ENCODE peak calls at places on chromosomes 16 and 17, in seven cellular contexts. Q is body of pancreas; F is glutamatergic neuron; W is gastrocnemius medialis; O is activated CD8-positive, alpha-beta T cell treated with anti-CD3 and anti-CD28 coated beads for 36 hours; J is testis; K is A549. B is an unnamed sample.
A peak's percentile ranks its signal among the peaks of the same experiment; 100 is the strongest.

GRCh38 chr16:81647527-81647926 is 131.6 kb upstream of the PLCG2 start:
- DNase-seq in Q (no peak), F (no peak), W (no peak), O (no peak), J (no peak), K (peak; percentile 67), B (no peak)

GRCh38 chr17:63701477-63702222 is 1.7 kb upstream of the LIMD2 start:
- DNase-seq in Q (no peak), F (no peak), W (no peak), O (peak; percentile 92), J (peak; percentile 18), K (no peak), B (no peak)

GRCh38 chr17:34382586-34383224 is 19.7 kb upstream of the CCL1 start:
- DNase-seq in Q (no peak), F (no peak), W (no peak), O (peak; percentile 81), J (no peak), K (no peak), B (no peak)

GRCh38 chr16:62058412-62058811 is 22.2 kb upstream of the CDH8 start:
- DNase-seq in Q (no peak), F (no peak), W (no peak), O (no peak), J (no peak), K (no peak), B (no peak)

GRCh38 chr17:63425478-63425877 is 20.6 kb downstream of the CYB561 start:
- DNase-seq in Q (peak; percentile 79), F (peak; percentile 87), W (peak; percentile 67), O (peak; percentile 79), J (peak; percentile 89), K (peak; percentile 83), B (no peak)

GRCh38 chr17:76138234-76138895 is 2.7 kb downstream of the FOXJ1 start:
- DNase-seq in Q (peak; percentile 45), F (no peak), W (no peak), O (no peak), J (no peak), K (peak; percentile 54), B (no peak)

GRCh38 chr17:39597372-39598046 is 10.2 kb downstream of the NEUROD2 start:
- DNase-seq in Q (no peak), F (no peak), W (no peak), O (no peak), J (no peak), K (no peak), B (no peak)

GRCh38 chr16:24730914-24731313 is 1.5 kb downstream of the TNRC6A start:
- DNase-seq in Q (no peak), F (no peak), W (no peak), O (no peak), J (no peak), K (no peak), B (no peak)

GRCh38 chr16:28845173-28846079 is 722 bp downstream of the TUFM start:
- DNase-seq in Q (no peak), F (no peak), W (no peak), O (peak; percentile 68), J (peak; percentile 51), K (peak; percentile 50), B (no peak)

GRCh38 chr17:82592751-82593589 is 55.3 kb downstream of the WDR45B start:
- DNase-seq in Q (peak; percentile 81), F (peak; percentile 39), W (peak; percentile 87), O (peak; percentile 74), J (peak; percentile 86), K (peak; percentile 81), B (no peak)

GRCh38 chr16:25966172-25967097 is 274.7 kb downstream of the HS3ST4 start:
- DNase-seq in Q (no peak), F (no peak), W (no peak), O (peak; percentile 45), J (no peak), K (no peak), B (no peak)

GRCh38 chr17:78883533-78884131 is 19.4 kb downstream of the CEP295NL start:
- DNase-seq in Q (peak; percentile 45), F (peak; percentile 58), W (peak; percentile 75), O (no peak), J (peak; percentile 93), K (peak; percentile 86), B (peak; percentile 60)

GRCh38 chr17:8133941-8134340 is 10.0 kb upstream of the HES7 start:
- DNase-seq in Q (no peak), F (no peak), W (no peak), O (no peak), J (no peak), K (no peak), B (no peak)

GRCh38 chr17:32584792-32585191 is 98.0 kb downstream of the CDK5R1 start:
- DNase-seq in Q (no peak), F (no peak), W (no peak), O (no peak), J (no peak), K (no peak), B (no peak)

GRCh38 chr16:27495191-27495590 is 54.5 kb downstream of the GTF3C1 start:
- DNase-seq in Q (no peak), F (no peak), W (no peak), O (no peak), J (peak; percentile 53), K (no peak), B (no peak)

GRCh38 chr17:70961341-70961740 is 792.0 kb downstream of the KCNJ2 start:
- DNase-seq in Q (no peak), F (no peak), W (no peak), O (no peak), J (no peak), K (no peak), B (no peak)

GRCh38 chr17:45129940-45130639 is 2.2 kb downstream of the PLCD3 start:
- DNase-seq in Q (no peak), F (no peak), W (peak; percentile 53), O (no peak), J (no peak), K (peak; percentile 67), B (no peak)

GRCh38 chr17:28726396-28726911 is 421 bp upstream of the TLCD1 start:
- DNase-seq in Q (no peak), F (peak; percentile 67), W (no peak), O (peak; percentile 89), J (no peak), K (peak; percentile 73), B (no peak)

GRCh38 chr17:14211778-14212177 is 24.9 kb downstream of the CDRT15 start:
- DNase-seq in Q (peak; percentile 16), F (no peak), W (no peak), O (peak; percentile 53), J (peak; percentile 66), K (no peak), B (no peak)

GRCh38 chr17:76147211-76148014 is 6.4 kb upstream of the FOXJ1 start:
- DNase-seq in Q (no peak), F (no peak), W (no peak), O (no peak), J (no peak), K (no peak), B (no peak)

GRCh38 chr17:71987634-71988033 is 133.2 kb upstream of the SOX9 start:
- DNase-seq in Q (no peak), F (no peak), W (peak; percentile 28), O (peak; percentile 3), J (no peak), K (no peak), B (no peak)

GRCh38 chr17:33284022-33284421 is 9.1 kb downstream of the ASIC2 start:
- DNase-seq in Q (peak; percentile 70), F (no peak), W (peak; percentile 14), O (no peak), J (peak; percentile 72), K (peak; percentile 91), B (no peak)

GRCh38 chr16:64969221-64969620 is 152.6 kb downstream of the CDH11 start:
- DNase-seq in Q (no peak), F (no peak), W (no peak), O (no peak), J (no peak), K (no peak), B (no peak)

GRCh38 chr17:76132574-76133338 is 8.3 kb downstream of the FOXJ1 start:
- DNase-seq in Q (peak; percentile 68), F (no peak), W (no peak), O (no peak), J (no peak), K (no peak), B (no peak)

GRCh38 chr17:73956595-73957465 is 246.6 kb upstream of the RPL38 start:
- DNase-seq in Q (peak; percentile 69), F (peak; percentile 68), W (no peak), O (peak; percentile 75), J (peak; percentile 84), K (peak; percentile 78), B (no peak)

GRCh38 chr17:74968361-74968780 is 4.2 kb downstream of the HID1 start:
- DNase-seq in Q (peak; percentile 66), F (no peak), W (no peak), O (no peak), J (no peak), K (no peak), B (no peak)

GRCh38 chr16:89863741-89864391 is 9.5 kb upstream of the TCF25 start:
- DNase-seq in Q (no peak), F (peak; percentile 53), W (no peak), O (peak; percentile 52), J (peak; percentile 34), K (no peak), B (no peak)

GRCh38 chr16:14405611-14406537 is 224.2 kb downstream of the PARN start:
- DNase-seq in Q (no peak), F (peak; percentile 53), W (peak; percentile 85), O (peak; percentile 34), J (peak; percentile 66), K (peak; percentile 59), B (peak; percentile 21)

GRCh38 chr16:46947900-46948547 is 25.4 kb downstream of the DNAJA2 start:
- DNase-seq in Q (no peak), F (no peak), W (no peak), O (peak; percentile 56), J (no peak), K (peak; percentile 55), B (no peak)

DNA sequence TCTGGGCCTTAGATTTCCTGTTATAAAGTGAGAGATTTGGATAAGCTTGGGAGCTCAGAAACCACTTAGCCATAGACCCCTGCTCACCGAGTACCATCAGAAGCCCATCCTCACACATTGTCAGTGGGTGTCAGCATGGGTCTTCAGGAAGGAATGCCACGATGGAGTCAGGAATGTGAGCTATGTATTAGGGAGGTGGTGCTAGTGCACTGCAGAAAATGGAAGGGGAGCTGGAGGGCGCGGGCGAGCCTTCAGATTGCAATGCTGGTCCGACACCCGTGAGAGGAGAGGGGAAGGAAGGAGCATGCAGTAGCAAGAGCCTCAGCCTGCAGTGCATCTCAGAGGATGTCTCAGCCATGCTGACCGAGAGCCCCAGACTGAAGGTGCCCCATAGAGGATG is 294.5 kb downstream of the FOXL1 start:
- DNase-seq in Q (no peak), F (no peak), W (no peak), O (no peak), J (no peak), K (no peak), B (no peak)
- TF ChIP-seq CTCF in Q (no peak), F (no peak), W (no peak), O (no peak), J (no peak), K (no peak), B (no peak)

GRCh38 chr17:9802701-9803100 is 11.3 kb upstream of the DHRS7C start:
- DNase-seq in Q (no peak), F (no peak), W (no peak), O (no peak), J (no peak), K (peak; percentile 55), B (no peak)
- TF ChIP-seq CTCF in Q (no peak), F (no peak), W (no peak), O (no peak), J (no peak), K (no peak), B (no peak)

GRCh38 chr17:18191967-18192366 is 8.3 kb downstream of the ALKBH5 start:
- DNase-seq in Q (no peak), F (no peak), W (no peak), O (peak; percentile 24), J (no peak), K (no peak), B (no peak)
- TF ChIP-seq CTCF in Q (no peak), F (no peak), W (no peak), O (no peak), J (no peak), K (peak; percentile 21), B (no peak)

GRCh38 chr17:77858291-77859034 is 100.0 kb upstream of the TNRC6C start:
- DNase-seq in Q (no peak), F (no peak), W (no peak), O (no peak), J (no peak), K (no peak), B (no peak)
- TF ChIP-seq CTCF in Q (no peak), F (no peak), W (no peak), O (no peak), J (no peak), K (no peak), B (no peak)

B was measured in mesothelial cell of epicardium.